ENCODE peak calls at places on chromosomes 13 and 19, in seven cellular contexts. E is heart right ventricle, G is psoas muscle, N is fibroblast of villous mesenchyme, Y is lower leg skin, Z is uterus, K is AG04450. R is an unnamed sample.

GRCh38 chr13:90709329-90709728 is 638.2 kb upstream of the MIR17HG start:
- DNase-seq in E (no peak), G (no peak), N (no peak), Y (no peak), Z (no peak), K (no peak), R (no peak)

GRCh38 chr19:5497297-5497696 is 42.1 kb downstream of the ZNRF4 start:
- DNase-seq in E (no peak), G (no peak), N (no peak), Y (no peak), Z (no peak), K (no peak), R (no peak)

GRCh38 chr13:113926301-113926761 is 47.5 kb downstream of the C13orf46 start:
- DNase-seq in E (no peak), G (no peak), N (peak; percentile 95), Y (no peak), Z (peak; percentile 33), K (no peak), R (peak; percentile 64)

GRCh38 chr13:40668335-40668734 is 1.9 kb upstream of the FOXO1 start:
- DNase-seq in E (peak; percentile 38), G (peak; percentile 48), N (no peak), Y (peak; percentile 78), Z (peak; percentile 51), K (no peak), R (no peak)

GRCh38 chr13:28751210-28751935 is 32.6 kb upstream of the SLC46A3 start:
- DNase-seq in E (no peak), G (no peak), N (no peak), Y (no peak), Z (no peak), K (no peak), R (no peak)

GRCh38 chr13:89755729-89756492 is 1591.6 kb upstream of the MIR17HG start:
- DNase-seq in E (no peak), G (no peak), N (no peak), Y (no peak), Z (no peak), K (no peak), R (no peak)

GRCh38 chr13:29292045-29292444 is 303.4 kb downstream of the SLC7A1 start:
- DNase-seq in E (no peak), G (no peak), N (no peak), Y (no peak), Z (no peak), K (no peak), R (no peak)

GRCh38 chr13:74171621-74172020 is 37.4 kb upstream of the KLF12 start:
- DNase-seq in E (no peak), G (no peak), N (no peak), Y (no peak), Z (no peak), K (no peak), R (no peak)

GRCh38 chr13:84446972-84447700 is 564.9 kb upstream of the SLITRK1 start:
- DNase-seq in E (no peak), G (no peak), N (peak; percentile 10), Y (no peak), Z (no peak), K (no peak), R (peak; percentile 92)

GRCh38 chr19:44499559-44499958 is 763 bp downstream of the ZNF180 start:
- DNase-seq in E (no peak), G (no peak), N (no peak), Y (no peak), Z (no peak), K (no peak), R (no peak)

GRCh38 chr13:44816701-44817684 is 172.3 kb downstream of the NUFIP1 start:
- DNase-seq in E (no peak), G (no peak), N (no peak), Y (no peak), Z (no peak), K (no peak), R (no peak)

GRCh38 chr13:76516013-76516412 is 370.2 kb downstream of the KCTD12 start:
- DNase-seq in E (no peak), G (no peak), N (peak; percentile 86), Y (no peak), Z (no peak), K (peak; percentile 78), R (no peak)

GRCh38 chr13:76361868-76362267 is 524.3 kb downstream of the KCTD12 start:
- DNase-seq in E (no peak), G (no peak), N (no peak), Y (no peak), Z (no peak), K (no peak), R (no peak)

GRCh38 chr19:54114340-54114826 is 1.1 kb downstream of the TFPT start:
- DNase-seq in E (peak; percentile 34), G (no peak), N (peak; percentile 42), Y (no peak), Z (no peak), K (no peak), R (no peak)

GRCh38 chr19:612941-613340 is 20.4 kb downstream of the POLRMT start:
- DNase-seq in E (no peak), G (no peak), N (no peak), Y (no peak), Z (no peak), K (no peak), R (no peak)

DNA sequence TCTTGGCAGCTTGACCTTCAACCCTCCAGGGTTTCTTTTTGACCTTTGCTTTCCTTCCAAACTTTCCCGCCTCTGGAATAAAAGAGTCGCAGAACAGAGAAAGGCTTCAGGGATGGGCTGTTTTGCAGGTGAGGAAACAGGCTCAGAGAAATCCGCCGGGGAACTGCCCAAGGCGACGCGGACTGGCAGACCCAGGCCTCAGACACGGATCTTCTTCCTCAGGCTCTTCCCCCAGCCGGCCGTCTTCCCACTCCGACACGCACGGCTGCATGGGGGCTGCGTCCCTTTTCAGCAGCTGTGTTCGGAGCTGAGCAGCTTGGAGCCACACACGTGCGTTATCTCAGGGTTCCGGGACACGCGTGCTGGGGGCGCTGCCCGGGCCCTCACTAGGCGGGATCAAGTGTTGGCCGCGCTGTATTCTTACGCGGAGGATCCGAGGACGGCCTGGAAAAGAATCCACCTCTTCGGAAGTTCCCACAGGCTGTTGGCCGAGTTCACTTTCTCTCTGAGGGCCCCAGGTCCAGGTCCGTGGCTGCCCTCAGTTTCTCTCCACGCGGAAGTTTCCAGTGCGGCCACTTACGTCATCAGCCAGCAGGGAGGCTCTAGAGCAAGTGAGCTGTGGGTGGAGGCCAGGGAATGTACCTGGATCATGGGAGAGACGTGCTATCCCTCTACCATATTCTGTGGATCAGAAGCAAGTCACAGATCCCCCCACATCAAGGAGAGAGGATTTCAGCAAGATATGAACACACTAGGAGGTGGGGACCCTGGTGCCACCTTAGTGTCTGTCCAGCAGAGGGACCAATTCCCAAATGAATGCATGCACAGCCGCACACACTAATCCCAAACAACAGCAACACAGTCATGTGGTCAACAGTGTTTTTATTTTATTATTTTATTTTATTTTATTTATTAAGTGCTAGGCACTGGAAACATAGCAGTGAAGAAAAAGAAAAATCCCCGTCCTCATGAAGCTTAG is 100.4 kb downstream of the ING1 start:
- DNase-seq in E (no peak), G (no peak), N (no peak), Y (no peak), Z (no peak), K (no peak), R (peak; percentile 82)
- TF ChIP-seq CTCF in E (no peak), G (no peak), N (peak; percentile 32), Y (no peak), Z (no peak), K (no peak), R (no peak)

GRCh38 chr19:29478578-29479565 is 46.9 kb upstream of the VSTM2B start:
- DNase-seq in E (no peak), G (no peak), N (no peak), Y (no peak), Z (no peak), K (no peak), R (peak; percentile 75)
- TF ChIP-seq CTCF in E (peak; percentile 45), G (peak; percentile 4), N (no peak), Y (no peak), Z (no peak), K (no peak), R (peak; percentile 11)

GRCh38 chr13:38970380-38971051 is 20.1 kb downstream of the STOML3 start:
- DNase-seq in E (no peak), G (no peak), N (no peak), Y (no peak), Z (no peak), K (no peak), R (no peak)
- TF ChIP-seq CTCF in E (no peak), G (no peak), N (peak; percentile 15), Y (no peak), Z (no peak), K (no peak), R (no peak)

GRCh38 chr19:2560369-2560768 is 84.4 kb downstream of the GADD45B start:
- DNase-seq in E (no peak), G (no peak), N (no peak), Y (no peak), Z (no peak), K (no peak), R (no peak)

GRCh38 chr19:2558543-2558942 is 82.6 kb downstream of the GADD45B start:
- DNase-seq in E (no peak), G (no peak), N (no peak), Y (no peak), Z (no peak), K (no peak), R (no peak)

GRCh38 chr19:2557093-2557440 is 81.1 kb downstream of the GADD45B start:
- DNase-seq in E (no peak), G (no peak), N (no peak), Y (no peak), Z (no peak), K (no peak), R (no peak)

GRCh38 chr19:2561221-2561620 is 85.3 kb downstream of the GADD45B start:
- DNase-seq in E (no peak), G (no peak), N (no peak), Y (no peak), Z (no peak), K (no peak), R (no peak)

GRCh38 chr19:2561895-2562294 is 86.0 kb downstream of the GADD45B start:
- DNase-seq in E (no peak), G (no peak), N (no peak), Y (no peak), Z (no peak), K (no peak), R (no peak)
- TF ChIP-seq CTCF in E (no peak), G (no peak), N (no peak), Y (no peak), Z (no peak), K (no peak), R (no peak)

DNA sequence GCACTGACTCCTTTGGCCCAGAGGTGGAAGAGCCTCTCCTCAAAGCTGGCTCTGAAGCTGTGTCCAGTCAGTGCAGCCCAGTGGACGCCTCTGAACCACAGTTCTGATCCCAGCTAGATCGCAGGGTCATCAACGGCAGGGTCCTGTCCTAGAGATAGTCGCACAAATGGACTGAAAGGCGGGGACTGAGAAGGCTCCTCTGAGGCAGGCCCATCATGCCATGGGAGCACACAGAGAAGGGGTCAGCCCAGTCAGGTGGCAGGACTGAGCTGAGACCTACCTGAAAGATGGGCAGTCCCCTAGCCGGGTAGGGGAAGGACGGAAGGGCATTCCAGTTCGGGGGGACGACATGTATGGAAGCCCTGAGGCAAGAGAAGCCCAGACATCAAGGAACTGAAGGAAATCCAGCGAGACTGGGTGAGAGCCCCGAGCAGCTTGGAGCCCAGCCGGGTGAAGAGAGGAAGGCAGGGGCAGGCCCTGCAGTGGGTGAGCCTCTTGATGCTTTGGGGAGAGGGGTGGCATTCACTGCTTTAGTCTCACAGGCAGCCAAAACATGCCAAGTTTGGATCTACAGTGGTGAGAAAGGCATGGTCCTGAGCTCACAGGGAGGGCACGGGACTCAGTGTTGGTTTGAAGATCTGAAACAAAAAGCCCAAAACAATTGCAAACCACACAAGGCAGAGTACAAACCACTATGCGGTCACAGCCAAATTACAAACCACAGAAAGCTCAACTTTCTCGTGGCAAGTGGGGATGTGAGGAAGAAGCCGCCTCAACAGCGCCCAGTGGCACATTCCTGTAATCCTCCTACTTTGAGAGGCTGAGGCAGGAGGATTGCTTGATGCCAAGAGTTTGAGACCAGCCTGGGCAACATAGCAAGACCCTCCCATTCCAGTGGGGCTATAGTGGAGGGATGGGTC is 10.0 kb downstream of the CALM3 start:
- DNase-seq in E (no peak), G (no peak), N (no peak), Y (no peak), Z (no peak), K (no peak), R (no peak)
- TF ChIP-seq CTCF in E (no peak), G (no peak), N (no peak), Y (no peak), Z (no peak), K (no peak), R (no peak)